ENCODE peak calls at places on chromosomes 11 and 22, in five cellular contexts. P is PC-3, L is hepatocyte, F is IMR-90, S is mesenchymal stem cell. D is an unnamed sample. For H3K4me1, the result is how much of the 10 kb centered on the place peaks cover.

GRCh38 chr11:26964335-26964734 is 29.6 kb upstream of the FIBIN start:
- DNase-seq in P (no peak), S (peak), L (no peak), F (peak), D (no peak)

GRCh38 chr11:116651098-116651756 is 121.6 kb downstream of the BUD13 start:
- DNase-seq in P (no peak), F (no peak), S (no peak), L (no peak), D (no peak)

GRCh38 chr11:45815747-45816146 is 10.8 kb downstream of the SLC35C1 start:
- DNase-seq in S (peak), L (no peak), P (peak), F (peak), D (peak)

GRCh38 chr22:37283393-37283937 is 1.2 kb downstream of the CYTH4 start:
- DNase-seq in S (no peak), F (no peak), P (no peak), L (no peak), D (peak)

GRCh38 chr22:20063271-20064139 is 16.5 kb upstream of the DGCR8 start:
- DNase-seq in S (no peak), L (no peak), P (no peak), F (no peak), D (no peak)

GRCh38 chr11:132623496-132623895 is 908.8 kb downstream of the OPCML start:
- DNase-seq in L (no peak), P (no peak), S (no peak), F (no peak), D (no peak)

GRCh38 chr11:134843020-134843419 is 431.0 kb upstream of the B3GAT1 start:
- DNase-seq in S (no peak), L (no peak), F (no peak), P (no peak), D (no peak)

GRCh38 chr11:10197091-10197490 is 96.9 kb downstream of the SBF2 start:
- DNase-seq in F (peak), L (no peak), S (no peak), P (peak), D (peak)

GRCh38 chr11:61357233-61357893 is 4.3 kb downstream of the CYB561A3 start:
- DNase-seq in S (no peak), P (no peak), L (no peak), F (no peak), D (no peak)

GRCh38 chr11:2799881-2800654 is 85.5 kb downstream of the CDKN1C start:
- DNase-seq in S (no peak), P (no peak), L (no peak), F (no peak), D (no peak)

GRCh38 chr11:74701351-74701750 is 29.9 kb downstream of the CHRDL2 start:
- DNase-seq in L (no peak), P (peak), F (no peak), S (no peak), D (peak)

GRCh38 chr11:96119211-96119610 is 195.3 kb upstream of the MTMR2 start:
- DNase-seq in S (no peak), L (no peak), P (no peak), F (no peak), D (no peak)

GRCh38 chr11:31921066-31921465 is 109.9 kb upstream of the PAX6 start:
- DNase-seq in L (no peak), S (no peak), F (no peak), P (no peak), D (no peak)

DNA sequence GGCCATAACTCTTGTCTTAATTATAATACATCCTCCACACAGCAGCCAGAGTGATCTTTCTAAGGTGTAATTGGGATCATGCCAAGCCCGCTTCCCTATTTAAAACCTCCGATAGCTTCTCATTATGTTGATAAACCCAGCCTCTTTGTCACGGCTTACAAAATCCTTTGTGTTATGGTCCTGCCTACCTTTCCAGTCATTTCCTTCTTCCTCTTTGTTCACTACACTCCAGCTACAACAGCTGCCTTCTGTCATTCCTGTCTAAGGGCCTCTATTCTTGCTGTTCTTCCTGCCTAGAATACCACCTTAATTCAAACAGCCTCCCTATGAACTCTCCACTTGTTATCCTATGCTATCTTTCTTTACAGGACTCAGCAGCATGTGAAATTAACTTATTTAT is 70.6 kb upstream of the CAPRIN1 start:
- DNase-seq in F (no peak), P (no peak), L (no peak), S (no peak), D (no peak)
- H3K4me1 ChIP-seq in F (under half), P (under half), L (under half), S (under half), D (under half)

DNA sequence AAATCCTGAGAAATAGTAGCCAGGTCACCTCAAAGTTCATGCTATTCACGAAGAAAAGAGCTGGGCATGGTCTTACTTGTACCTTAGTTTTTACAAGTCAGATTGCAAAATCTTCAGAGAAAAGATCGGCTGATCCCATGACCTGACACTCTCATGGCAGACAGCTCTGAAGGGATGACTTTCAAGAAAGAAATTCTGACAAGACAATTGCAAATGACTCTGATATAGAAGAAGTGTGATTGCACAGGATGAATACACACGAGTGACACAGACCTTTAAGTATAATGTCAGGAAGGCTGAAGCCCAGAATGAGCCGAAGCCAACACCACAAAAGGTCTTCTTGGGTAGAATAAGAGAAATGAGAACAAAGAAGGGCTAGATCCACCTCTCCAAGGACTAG is 59.4 kb upstream of the DRD2 start:
- DNase-seq in P (no peak), S (no peak), L (no peak), F (no peak), D (no peak)
- H2AFZ ChIP-seq in P (no peak), S (no peak), L (no peak), F (no peak), D (no peak)

DNA sequence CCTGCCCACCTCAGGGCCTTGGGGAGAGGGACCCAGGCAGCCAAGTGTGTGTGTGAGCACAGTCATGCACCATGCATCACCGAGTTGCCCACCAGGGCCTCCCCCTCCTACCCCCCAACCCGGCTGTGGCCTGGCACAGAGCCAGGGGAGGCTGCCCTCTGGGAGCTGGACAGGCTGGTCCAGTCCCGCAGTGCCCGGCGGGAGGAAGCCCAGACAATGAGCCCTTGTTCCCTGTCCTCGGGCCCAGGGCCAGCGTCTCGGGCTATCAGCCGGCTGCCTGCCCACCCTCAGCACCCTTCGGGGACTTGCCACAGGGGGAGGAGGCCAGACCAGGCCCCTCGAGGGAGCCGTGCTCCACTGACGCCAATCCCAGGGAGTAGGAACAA is 4.5 kb downstream of the LRRC75B start:
- DNase-seq in F (no peak), L (no peak), S (no peak), P (peak), D (no peak)
- H3K27ac ChIP-seq in F (no peak), L (no peak), S (no peak), P (no peak), D (no peak)

GRCh38 chr11:13964771-13965074 is 2.2 kb downstream of the SPON1 start:
- DNase-seq in P (no peak), S (no peak), L (no peak), F (no peak), D (no peak)
- H3K4me1 ChIP-seq in P (under half), S (under half), L (under half), F (under half), D (under half)

DNA sequence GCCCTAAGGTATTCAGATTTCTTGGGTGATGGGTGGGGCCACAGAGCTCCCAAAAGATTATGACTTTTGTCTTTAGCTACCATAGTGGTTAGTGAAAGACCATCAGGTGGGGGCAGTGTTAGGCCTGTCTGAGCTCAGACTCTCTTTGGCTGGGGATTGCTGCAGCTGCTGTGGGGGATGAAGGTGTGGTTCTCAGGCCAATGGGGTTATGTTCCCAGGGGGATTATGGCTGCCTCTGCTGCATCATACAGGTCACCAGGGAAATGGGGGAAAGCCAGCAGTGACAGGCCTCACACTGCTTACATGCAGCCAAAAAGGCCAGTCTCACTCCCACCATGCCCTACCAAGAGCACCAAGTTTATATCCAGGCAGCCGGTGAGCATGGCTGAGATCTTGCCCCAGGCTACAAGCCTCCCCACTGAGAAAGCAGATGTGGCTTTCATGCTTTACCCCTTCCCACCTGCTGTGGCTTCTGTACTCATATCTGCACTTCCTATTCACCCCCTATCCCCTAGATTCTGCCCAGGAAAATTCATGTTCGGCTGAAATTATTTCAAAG is 24.8 kb downstream of the CNTF start:
- DNase-seq in L (no peak), S (no peak), F (no peak), P (no peak), D (no peak)
- H2AFZ ChIP-seq in L (no peak), S (no peak), F (no peak), P (no peak), D (no peak)

GRCh38 chr11:46914363-46914762 is 4.0 kb downstream of the LRP4 start:
- DNase-seq in F (peak), P (peak), S (peak), L (no peak), D (peak)
- H3K27ac ChIP-seq in F (no peak), P (no peak), S (peak), L (no peak), D (peak)

D was measured in GM23248.